ENCODE peak calls at places on chromosomes 4 and X, in seven cellular contexts. R is mammary epithelial cell, L is PC-3, U is fibroblast of lung, N is GM12878, K is GM23338, A is DND-41. O is an unnamed sample.

GRCh38 chrX:153906126-153906917 is 1.8 kb downstream of the AVPR2 start:
- DNase-seq in A (no peak), U (no peak), N (no peak), L (no peak), K (no peak), R (no peak), O (no peak)

GRCh38 chrX:141839856-141840255 is 1.7 kb downstream of the MAGEC3 start:
- DNase-seq in R (no peak), U (peak; percentile 57), N (no peak), A (no peak), K (no peak), L (peak; percentile 23), O (no peak)

GRCh38 chr4:183099537-183100297 is 660 bp downstream of the WWC2 start:
- DNase-seq in U (no peak), A (no peak), R (peak; percentile 35), L (peak; percentile 31), N (no peak), K (peak; percentile 89), O (peak; percentile 39)

GRCh38 chrX:155968106-155968714 is 29.3 kb upstream of the IL9R start:
- DNase-seq in A (no peak), R (no peak), L (no peak), U (no peak), N (no peak), K (no peak), O (no peak)

GRCh38 chrX:153884136-153885076 is 1.6 kb downstream of the L1CAM start:
- DNase-seq in U (no peak), N (no peak), L (peak; percentile 61), A (no peak), K (peak; percentile 46), R (peak; percentile 31), O (no peak)

GRCh38 chr4:141039156-141039555 is 94.1 kb downstream of the RNF150 start:
- DNase-seq in A (no peak), N (no peak), K (no peak), U (no peak), R (no peak), L (no peak), O (no peak)

GRCh38 chr4:140151700-140152014 is 2.3 kb downstream of the MAML3 start:
- DNase-seq in A (peak; percentile 87), N (no peak), L (peak; percentile 81), U (peak; percentile 92), R (peak; percentile 79), K (peak; percentile 95), O (peak; percentile 91)

GRCh38 chrX:129593137-129593536 is 53.1 kb downstream of the OCRL start:
- DNase-seq in K (no peak), U (peak; percentile 23), N (no peak), R (peak; percentile 18), A (no peak), L (peak; percentile 34), O (no peak)

GRCh38 chr4:155751569-155751968 is 7.3 kb upstream of the GUCY1B1 start:
- DNase-seq in N (no peak), K (no peak), A (no peak), R (no peak), U (no peak), L (no peak), O (no peak)

GRCh38 chr4:140116442-140117104 is 37.4 kb downstream of the MAML3 start:
- DNase-seq in N (no peak), R (peak; percentile 69), U (peak; percentile 57), A (peak; percentile 55), L (peak; percentile 70), K (peak; percentile 28), O (no peak)

GRCh38 chr4:2835978-2836377 is 7.7 kb upstream of the ADD1 start:
- DNase-seq in U (no peak), N (no peak), K (no peak), R (no peak), L (no peak), A (no peak), O (no peak)

GRCh38 chr4:14410469-14410868 is 591.8 kb upstream of the CPEB2 start:
- DNase-seq in N (no peak), L (no peak), A (no peak), R (no peak), U (no peak), K (no peak), O (no peak)

GRCh38 chr4:173752610-173753009 is 222.6 kb upstream of the HAND2 start:
- DNase-seq in U (no peak), N (no peak), R (peak; percentile 3), L (peak; percentile 28), K (peak; percentile 92), A (peak; percentile 49), O (peak; percentile 42)

GRCh38 chr4:116400480-116400879 is 684.9 kb downstream of the TRAM1L1 start:
- DNase-seq in N (no peak), U (peak; percentile 39), K (no peak), A (no peak), L (peak; percentile 41), R (no peak), O (peak; percentile 55)

GRCh38 chr4:4647041-4647440 is 105.2 kb upstream of the STX18 start:
- DNase-seq in L (no peak), R (peak; percentile 68), N (no peak), K (no peak), A (no peak), U (peak; percentile 34), O (no peak)

GRCh38 chr4:4170596-4171150 is 56.1 kb downstream of the OTOP1 start:
- DNase-seq in L (no peak), A (no peak), U (no peak), N (no peak), K (no peak), R (no peak), O (no peak)

GRCh38 chr4:135244605-135245146 is 1043.1 kb upstream of the PABPC4L start:
- DNase-seq in L (no peak), U (peak; percentile 34), R (no peak), N (no peak), A (no peak), K (peak; percentile 40), O (no peak)

GRCh38 chr4:85672116-85672515 is 197.2 kb downstream of the ARHGAP24 start:
- DNase-seq in A (no peak), K (no peak), U (no peak), N (no peak), R (no peak), L (no peak), O (no peak)

GRCh38 chr4:13968723-13969122 is 341.2 kb upstream of the BOD1L1 start:
- DNase-seq in A (no peak), U (peak; percentile 92), R (peak; percentile 39), L (peak; percentile 77), K (no peak), N (no peak), O (no peak)

GRCh38 chrX:23737413-23737812 is 5.7 kb downstream of the ACOT9 start:
- DNase-seq in U (peak; percentile 12), K (no peak), R (no peak), A (no peak), L (no peak), N (no peak), O (no peak)

GRCh38 chrX:107574711-107575110 is 53.6 kb upstream of the PRPS1 start:
- DNase-seq in R (peak; percentile 55), U (peak; percentile 73), L (peak; percentile 69), K (no peak), N (no peak), A (no peak), O (no peak)

GRCh38 chr4:108118505-108118904 is 50.2 kb downstream of the LEF1 start:
- DNase-seq in L (peak; percentile 74), R (peak; percentile 45), A (no peak), K (no peak), U (no peak), N (peak; percentile 66), O (no peak)
- H3K27ac ChIP-seq in L (peak overlapping the region; percentile 81), R (no peak overlapping the region), A (peak overlapping the region; percentile 54), K (no peak overlapping the region), U (no peak overlapping the region), N (peak overlapping the region; percentile 35), O (no peak overlapping the region)

GRCh38 chr4:796206-796605 is 29.7 kb downstream of the CPLX1 start:
- DNase-seq in K (no peak), N (no peak), R (no peak), L (no peak), U (no peak), A (no peak), O (no peak)

GRCh38 chr4:793109-793861 is 32.6 kb downstream of the CPLX1 start:
- DNase-seq in L (no peak), K (no peak), A (no peak), R (no peak), U (no peak), N (no peak), O (no peak)

GRCh38 chr4:795726-796119 is 30.2 kb downstream of the CPLX1 start:
- DNase-seq in R (no peak), A (no peak), K (no peak), L (no peak), N (no peak), U (no peak), O (no peak)

GRCh38 chr4:793941-794621 is 31.8 kb downstream of the CPLX1 start:
- DNase-seq in U (peak; percentile 18), L (no peak), A (peak; percentile 45), K (no peak), R (no peak), N (no peak), O (no peak)

DNA sequence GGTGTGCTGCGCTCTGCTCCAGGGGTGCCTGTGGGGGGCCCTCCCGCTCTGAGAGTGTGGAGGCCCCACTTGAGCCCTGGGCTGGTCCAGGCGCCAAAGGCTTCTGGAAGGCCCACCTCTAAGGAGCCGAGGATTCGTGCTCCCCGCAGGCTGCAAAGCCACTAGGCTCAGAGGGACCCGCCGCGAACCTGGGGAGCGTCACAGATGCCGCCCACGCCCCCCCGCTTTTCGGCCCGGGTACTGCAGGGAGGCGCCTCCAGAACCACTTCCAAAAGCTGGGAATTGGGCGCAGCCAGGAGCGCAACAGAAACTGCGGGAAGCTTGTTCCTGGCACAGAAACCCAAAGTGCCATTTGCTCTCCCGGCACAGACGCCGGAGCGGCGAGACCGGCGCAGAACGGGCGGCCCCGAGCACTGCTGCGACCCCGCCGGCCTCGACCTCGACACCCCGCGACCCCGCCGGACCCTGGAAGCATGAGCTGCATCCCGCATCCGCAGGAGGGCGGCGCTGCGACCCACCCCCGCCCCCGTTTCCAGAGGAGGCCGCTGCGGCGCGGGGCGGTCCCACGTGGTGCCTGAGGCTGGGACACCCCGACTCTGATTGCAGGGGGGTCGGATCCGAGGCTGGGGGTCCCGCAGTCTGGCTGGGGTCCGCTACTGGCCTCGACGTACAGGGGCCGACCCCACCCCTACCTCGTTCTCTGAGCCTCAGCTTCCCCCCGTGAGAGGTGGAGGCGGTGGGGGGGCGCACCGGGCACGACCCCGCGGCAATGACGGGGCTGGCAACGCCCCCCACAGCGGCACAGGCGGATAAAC is 30.8 kb downstream of the CPLX1 start:
- DNase-seq in N (no peak), L (no peak), K (peak; percentile 62), A (no peak), R (no peak), U (no peak), O (no peak)
- TF ChIP-seq EZH2 in N (no peak), L (peak; percentile 26), K (no peak), A (no peak), R (no peak), U (peak; percentile 97), O (no peak)

GRCh38 chrX:43654431-43655150 is 1.5 kb upstream of the MAOA start:
- DNase-seq in U (peak; percentile 87), K (peak; percentile 87), R (peak; percentile 87), N (peak; percentile 19), A (peak; percentile 88), L (peak; percentile 93), O (peak; percentile 94)
- TF ChIP-seq CTCF in U (no peak), K (peak; percentile 16), R (peak; percentile 43), N (no peak), A (peak; percentile 39), L (peak; percentile 28), O (peak; percentile 42)

DNA sequence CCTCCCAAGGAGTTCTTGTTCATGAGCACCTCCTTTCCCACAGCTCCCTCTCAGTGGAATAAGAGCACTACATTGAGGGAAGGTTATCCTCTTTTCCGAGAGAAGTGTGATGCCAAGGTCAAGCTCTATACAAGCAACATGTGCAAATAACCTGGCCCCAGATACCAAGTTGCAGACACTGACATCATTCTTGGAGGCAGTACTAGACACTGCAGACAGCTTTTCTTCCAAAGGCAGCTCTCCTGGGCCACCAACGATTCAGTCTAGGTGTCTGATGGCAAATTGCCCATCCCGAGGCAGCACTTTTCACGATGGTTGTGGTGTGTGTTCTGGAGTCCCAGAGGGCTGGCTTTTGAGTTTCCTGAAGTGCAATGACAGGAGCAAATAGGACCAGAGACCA is 384.9 kb downstream of the TLL1 start:
- DNase-seq in N (no peak), R (no peak), A (no peak), U (no peak), L (no peak), K (no peak), O (no peak)
- H3K27ac ChIP-seq in N (no peak overlapping the region), R (no peak overlapping the region), A (no peak overlapping the region), U (no peak overlapping the region), L (no peak overlapping the region), K (no peak overlapping the region), O (no peak overlapping the region)

O was measured in A673.